ENCODE peak calls at places on chromosomes 5 and 9, in ten cellular contexts. L, R, H, A, P, T, X, G, N and I are unnamed samples.

GRCh38 chr5:78647838-78648358 is 674 bp downstream of the LHFPL2 start:
- DNase-seq in N (peak), A (peak), H (no peak), R (no peak), L (peak), P (peak), X (peak), T (no peak), G (peak), I (no peak)

GRCh38 chr5:926416-927171 is 33.9 kb downstream of the TRIP13 start:
- DNase-seq in T (no peak), N (peak), X (no peak), H (no peak), R (no peak), L (no peak), G (peak), P (no peak), A (peak), I (no peak)

GRCh38 chr5:135242021-135242480 is 157.0 kb downstream of the MACROH2A1 start:
- DNase-seq in L (peak), N (peak), G (no peak), A (peak), X (no peak), P (peak), T (peak), H (no peak), R (no peak), I (no peak)

GRCh38 chr5:177357459-177358332 is at the start of gene RGS14:
- DNase-seq in G (no peak), A (no peak), T (peak), N (peak), X (peak), R (no peak), P (peak), H (no peak), L (peak), I (peak)

GRCh38 chr9:114110180-114110579 is 11.1 kb upstream of the KIF12 start:
- DNase-seq in N (no peak), R (peak), P (peak), X (no peak), G (no peak), L (no peak), A (peak), H (peak), T (no peak), I (no peak)

GRCh38 chr5:15968994-15969393 is 210.6 kb downstream of the MARCHF11 start:
- DNase-seq in P (no peak), H (no peak), X (no peak), N (no peak), G (no peak), T (no peak), A (no peak), R (no peak), L (no peak), I (no peak)

GRCh38 chr9:96458226-96458625 is 8.3 kb downstream of the HABP4 start:
- DNase-seq in X (no peak), P (no peak), T (no peak), H (no peak), L (no peak), A (no peak), G (no peak), N (no peak), R (no peak), I (no peak)

GRCh38 chr5:159697536-159697935 is 218.7 kb upstream of the ADRA1B start:
- DNase-seq in R (no peak), T (no peak), P (no peak), H (no peak), G (no peak), X (no peak), A (no peak), L (no peak), N (no peak), I (no peak)

GRCh38 chr5:37723147-37723961 is 116.5 kb downstream of the GDNF start:
- DNase-seq in R (no peak), T (no peak), X (no peak), L (peak), G (no peak), N (no peak), H (no peak), P (no peak), A (peak), I (no peak)